ENCODE peak calls at places on chromosomes 3 and 15, in eight cellular contexts. U is PC-3, L is nephron progenitor cell, K is fibroblast of the aortic adventitia, B is esophagus squamous epithelium, M is thoracic aorta, Y is endodermal cell, A is Calu3. D is an unnamed sample.

GRCh38 chr3:16484216-16484615 is 29.3 kb downstream of the RFTN1 start:
- DNase-seq in U (no peak), L (no peak), K (peak; percentile 98), B (no peak), M (no peak), Y (no peak), A (no peak), D (no peak)

GRCh38 chr3:162525052-162525451 is 1028.4 kb downstream of the OTOL1 start:
- DNase-seq in U (no peak), L (no peak), K (peak; percentile 94), B (no peak), M (no peak), Y (no peak), A (no peak), D (no peak)

GRCh38 chr15:52183562-52184173 is 7.5 kb downstream of the GNB5 start:
- DNase-seq in U (peak; percentile 51), L (peak; percentile 59), K (peak; percentile 60), B (no peak), M (no peak), Y (peak; percentile 85), A (peak; percentile 64), D (no peak)

GRCh38 chr3:134517796-134518195 is 31.9 kb downstream of the CEP63 start:
- DNase-seq in U (no peak), L (no peak), K (peak; percentile 44), B (no peak), M (no peak), Y (no peak), A (no peak), D (no peak)

GRCh38 chr15:35753486-35753885 is 207.5 kb upstream of the DPH6 start:
- DNase-seq in U (peak; percentile 80), L (no peak), K (peak; percentile 68), B (no peak), M (no peak), Y (no peak), A (no peak), D (no peak)

GRCh38 chr3:137866001-137866400 is 101.9 kb downstream of the SOX14 start:
- DNase-seq in U (no peak), L (no peak), K (no peak), B (no peak), M (no peak), Y (no peak), A (no peak), D (no peak)

GRCh38 chr3:42013652-42014442 is 51.9 kb upstream of the ULK4 start:
- DNase-seq in U (peak; percentile 11), L (peak; percentile 75), K (no peak), B (no peak), M (no peak), Y (peak; percentile 74), A (peak; percentile 28), D (no peak)

GRCh38 chr15:35737521-35737920 is 191.6 kb upstream of the DPH6 start:
- DNase-seq in U (peak; percentile 63), L (no peak), K (peak; percentile 34), B (no peak), M (no peak), Y (no peak), A (no peak), D (no peak)

DNA sequence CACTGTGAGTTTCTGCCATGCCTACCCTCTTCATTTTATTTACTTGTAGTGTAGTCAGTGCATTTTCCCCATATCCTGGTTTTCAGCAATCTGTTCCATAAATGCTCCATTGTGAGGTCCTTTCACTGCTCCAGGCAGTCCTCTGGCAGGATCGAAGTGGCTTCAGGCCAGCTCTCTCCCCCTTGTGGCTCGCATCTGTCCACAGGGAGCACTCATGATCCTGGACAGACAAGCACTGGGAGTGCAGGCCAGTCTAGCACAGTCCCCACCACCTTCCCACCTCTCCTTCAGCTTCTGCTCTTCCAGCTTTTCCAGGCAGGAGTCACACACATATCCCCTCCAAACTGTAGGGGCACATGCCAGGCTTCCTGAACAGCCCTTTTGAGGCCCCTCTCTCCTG is 173.6 kb downstream of the PPM1L start:
- DNase-seq in U (peak; percentile 47), L (peak; percentile 7), K (no peak), B (no peak), M (no peak), Y (peak; percentile 58), A (peak; percentile 63), D (no peak)
- TF ChIP-seq CTCF in U (peak; percentile 37), L (no peak), K (no peak), B (no peak), M (no peak), Y (peak; percentile 57), A (no peak), D (peak; percentile 42)

DNA sequence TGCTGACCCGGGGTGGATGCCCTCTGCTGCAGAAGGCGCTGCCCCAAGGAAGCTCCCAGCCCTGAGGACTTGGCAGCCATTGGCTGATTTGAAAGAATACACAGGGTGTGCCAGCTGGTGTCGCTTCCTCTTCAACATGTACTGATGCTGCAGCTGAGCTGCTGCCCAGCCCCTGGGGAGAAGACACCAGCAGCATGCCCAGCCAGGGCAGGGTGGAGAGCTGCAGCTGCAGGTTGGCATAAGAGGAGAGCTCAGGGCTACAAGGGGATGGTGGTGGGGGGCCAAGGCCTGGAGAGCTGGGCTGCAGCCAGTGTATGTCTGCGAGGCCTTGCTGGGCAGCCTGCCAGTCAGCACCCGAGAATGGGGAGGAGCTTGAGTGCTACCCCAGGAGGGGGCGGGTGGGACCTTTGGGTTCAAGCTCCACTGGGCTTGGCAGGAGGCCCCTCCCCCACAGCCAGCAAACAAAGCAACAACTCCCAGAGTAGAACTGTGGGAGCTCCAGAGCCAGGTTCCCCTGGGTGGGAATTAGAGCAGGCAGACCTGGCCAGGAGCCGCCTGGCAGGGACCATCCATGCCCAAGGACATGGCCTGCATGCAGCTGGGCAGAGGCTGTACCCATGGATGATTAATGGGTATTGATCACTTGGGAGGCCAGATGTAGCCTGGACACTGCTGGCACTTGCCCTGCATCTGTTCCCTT is 9.2 kb upstream of the SEMA4B start:
- DNase-seq in U (no peak), L (peak; percentile 72), K (no peak), B (peak; percentile 55), M (no peak), Y (no peak), A (peak; percentile 63), D (peak; percentile 90)
- TF ChIP-seq CTCF in U (no peak), L (no peak), K (no peak), B (no peak), M (no peak), Y (no peak), A (no peak), D (peak; percentile 34)

GRCh38 chr3:13528217-13528801 is 20.6 kb upstream of the FBLN2 start:
- DNase-seq in U (peak; percentile 62), L (no peak), K (peak; percentile 60), B (no peak), M (no peak), Y (peak; percentile 89), A (no peak), D (peak; percentile 41)
- TF ChIP-seq CTCF in U (peak; percentile 44), L (peak; percentile 38), K (peak; percentile 70), B (no peak), M (peak; percentile 17), Y (peak; percentile 79), A (peak; percentile 40), D (no peak)

GRCh38 chr3:185070491-185071335 is 82.1 kb downstream of the C3orf70 start:
- DNase-seq in U (peak; percentile 46), L (peak; percentile 30), K (no peak), B (no peak), M (no peak), Y (peak; percentile 90), A (peak; percentile 45), D (peak; percentile 73)
- TF ChIP-seq CTCF in U (peak; percentile 51), L (peak; percentile 23), K (peak; percentile 23), B (no peak), M (peak; percentile 19), Y (peak; percentile 74), A (no peak), D (peak; percentile 79)

GRCh38 chr3:2770451-2770850 is 339.7 kb downstream of the IL5RA start:
- DNase-seq in U (no peak), L (peak; percentile 12), K (no peak), B (no peak), M (no peak), Y (peak; percentile 47), A (no peak), D (peak; percentile 4)

GRCh38 chr3:2765002-2765579 is 345.1 kb downstream of the IL5RA start:
- DNase-seq in U (no peak), L (peak; percentile 12), K (no peak), B (no peak), M (no peak), Y (peak; percentile 63), A (peak; percentile 16), D (peak; percentile 9)
- TF ChIP-seq CTCF in U (no peak), L (peak; percentile 39), K (no peak), B (no peak), M (no peak), Y (peak; percentile 70), A (no peak), D (peak; percentile 36)

GRCh38 chr3:191415566-191415965 is 45.4 kb upstream of the PYDC2 start:
- DNase-seq in U (no peak), L (no peak), K (no peak), B (no peak), M (no peak), Y (no peak), A (no peak), D (no peak)

GRCh38 chr3:191414286-191414685 is 46.7 kb upstream of the PYDC2 start:
- DNase-seq in U (no peak), L (no peak), K (no peak), B (no peak), M (no peak), Y (no peak), A (no peak), D (no peak)

GRCh38 chr3:191412764-191413163 is 48.2 kb upstream of the PYDC2 start:
- DNase-seq in U (peak; percentile 92), L (no peak), K (peak; percentile 86), B (no peak), M (no peak), Y (no peak), A (no peak), D (no peak)

GRCh38 chr3:191417457-191417729 is 43.6 kb upstream of the PYDC2 start:
- DNase-seq in U (no peak), L (peak; percentile 17), K (no peak), B (no peak), M (no peak), Y (no peak), A (no peak), D (no peak)

GRCh38 chr3:191414732-191415131 is 46.2 kb upstream of the PYDC2 start:
- DNase-seq in U (no peak), L (no peak), K (no peak), B (no peak), M (no peak), Y (no peak), A (no peak), D (no peak)
- TF ChIP-seq CTCF in U (no peak), L (no peak), K (no peak), B (no peak), M (no peak), Y (peak; percentile 55), A (no peak), D (no peak)

GRCh38 chr3:24060055-24060454 is 115.0 kb downstream of the NR1D2 start:
- DNase-seq in U (peak; percentile 56), L (no peak), K (peak; percentile 40), B (no peak), M (no peak), Y (peak; percentile 51), A (no peak), D (no peak)
- TF ChIP-seq CTCF in U (no peak), L (no peak), K (no peak), B (no peak), M (peak; percentile 18), Y (no peak), A (no peak), D (no peak)

DNA sequence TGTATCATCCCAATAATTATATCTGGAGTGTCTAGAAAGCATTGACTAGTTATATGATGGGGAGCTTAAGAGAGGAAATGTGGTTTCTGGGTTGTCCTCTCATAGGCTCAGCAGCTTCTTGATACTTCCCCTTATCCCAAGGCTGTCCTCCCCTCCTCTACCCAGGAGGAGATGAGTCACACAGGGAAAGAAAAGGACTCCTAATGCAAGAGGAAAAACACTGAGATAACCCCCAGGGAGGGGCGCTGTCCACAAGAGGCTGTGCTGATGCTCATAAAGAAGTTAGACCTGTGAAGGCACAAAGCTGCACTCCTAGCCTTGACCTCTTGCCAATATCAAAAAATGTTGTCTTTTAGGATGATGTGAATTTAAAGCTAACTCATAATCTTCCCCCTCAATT is 28.8 kb upstream of the GYG1 start:
- DNase-seq in U (peak; percentile 82), L (no peak), K (peak; percentile 86), B (no peak), M (no peak), Y (peak; percentile 89), A (peak; percentile 66), D (peak; percentile 5)
- TF ChIP-seq CTCF in U (peak; percentile 58), L (no peak), K (peak; percentile 32), B (no peak), M (no peak), Y (peak; percentile 56), A (no peak), D (peak; percentile 38)

D was measured in HepG2.